ENCODE peak calls at places on chromosomes 5 and 9, in ten cellular contexts. C, H, J, K, V, N, D, E, W and Q are unnamed samples.

GRCh38 chr5:35198681-35199080 is 31.6 kb downstream of the PRLR start:
- DNase-seq in D (no peak), V (peak), E (no peak), H (no peak), C (no peak), J (peak), N (no peak), K (no peak), W (no peak), Q (no peak)

GRCh38 chr5:168946363-168946762 is 354.6 kb downstream of the SLIT3 start:
- DNase-seq in C (no peak), N (no peak), H (no peak), J (no peak), V (no peak), E (no peak), D (no peak), K (peak), W (no peak), Q (peak)

GRCh38 chr5:38796000-38796738 is 49.6 kb upstream of the OSMR start:
- DNase-seq in K (no peak), J (no peak), C (no peak), N (no peak), V (no peak), H (peak), W (no peak), E (no peak), D (no peak), Q (no peak)

GRCh38 chr5:144142030-144142825 is 28.2 kb downstream of the YIPF5 start:
- DNase-seq in N (peak), K (peak), D (no peak), V (peak), H (peak), J (no peak), W (no peak), C (no peak), E (peak), Q (no peak)

GRCh38 chr5:67310740-67311139 is 114.1 kb upstream of the CD180 start:
- DNase-seq in W (no peak), C (no peak), V (no peak), K (no peak), H (no peak), D (no peak), E (no peak), N (no peak), J (no peak), Q (no peak)

GRCh38 chr9:130845254-130845653 is 10.2 kb downstream of the ABL1 start:
- DNase-seq in N (no peak), K (no peak), W (no peak), J (no peak), H (no peak), E (no peak), D (no peak), V (no peak), C (no peak), Q (no peak)

GRCh38 chr9:86682240-86682639 is 265.1 kb downstream of the GAS1 start:
- DNase-seq in D (no peak), W (no peak), V (no peak), C (no peak), H (no peak), N (no peak), K (no peak), E (no peak), J (no peak), Q (no peak)

GRCh38 chr5:57779383-57780223 is 297.0 kb upstream of the ACTBL2 start:
- DNase-seq in H (peak), D (peak), C (no peak), N (peak), E (no peak), W (no peak), V (peak), K (peak), J (no peak), Q (peak)

GRCh38 chr5:139985733-139986132 is 57.4 kb downstream of the NRG2 start:
- DNase-seq in V (peak), K (peak), E (no peak), H (peak), W (no peak), C (no peak), J (peak), N (peak), D (no peak), Q (no peak)

GRCh38 chr5:135048930-135049329 is 14.9 kb upstream of the PITX1 start:
- DNase-seq in W (no peak), K (no peak), V (no peak), J (no peak), E (no peak), N (no peak), D (no peak), C (no peak), H (no peak), Q (no peak)

GRCh38 chr9:116499986-116500871 is 186.9 kb upstream of the TRIM32 start:
- DNase-seq in V (peak), E (no peak), D (no peak), K (peak), J (peak), H (peak), C (no peak), W (no peak), N (peak), Q (no peak)

GRCh38 chr5:67431191-67431590 is 234.6 kb upstream of the CD180 start:
- DNase-seq in J (no peak), C (no peak), V (no peak), E (no peak), N (peak), W (no peak), H (no peak), K (no peak), D (no peak), Q (no peak)

GRCh38 chr9:130539473-130540223 is 39.7 kb upstream of the FUBP3 start:
- DNase-seq in V (peak), C (no peak), J (no peak), N (peak), D (no peak), H (peak), K (no peak), E (no peak), W (no peak), Q (no peak)

GRCh38 chr9:131347376-131348020 is 46.4 kb upstream of the PRRC2B start:
- DNase-seq in V (no peak), J (no peak), E (no peak), N (no peak), W (peak), C (no peak), H (no peak), D (no peak), K (no peak), Q (no peak)

GRCh38 chr9:35844628-35845301 is 15.7 kb downstream of the TMEM8B start:
- DNase-seq in V (peak), C (peak), N (peak), J (peak), D (peak), H (peak), K (no peak), W (no peak), E (peak), Q (no peak)

GRCh38 chr9:125829743-125830142 is 82.6 kb downstream of the PBX3 start:
- DNase-seq in E (peak), K (no peak), N (no peak), D (no peak), H (peak), J (no peak), V (peak), C (peak), W (peak), Q (no peak)

GRCh38 chr9:14349141-14349817 is 35.3 kb upstream of the NFIB start:
- DNase-seq in W (no peak), E (no peak), D (no peak), K (peak), C (no peak), N (no peak), J (no peak), H (no peak), V (no peak), Q (peak)

GRCh38 chr9:97938081-97938644 is at the start of gene HEMGN:
- DNase-seq in N (no peak), J (no peak), D (no peak), K (no peak), E (no peak), W (no peak), H (no peak), C (no peak), V (no peak), Q (no peak)

GRCh38 chr5:15695171-15695676 is 195.2 kb downstream of the FBXL7 start:
- DNase-seq in H (peak), V (peak), W (no peak), J (no peak), C (no peak), N (peak), D (no peak), K (no peak), E (no peak), Q (no peak)

GRCh38 chr5:151085517-151086031 is 4.7 kb upstream of the TNIP1 start:
- DNase-seq in N (peak), K (no peak), V (peak), C (no peak), J (no peak), D (peak), H (peak), W (peak), E (no peak), Q (no peak)

GRCh38 chr5:14413331-14413750 is 168.3 kb upstream of the OTULINL start:
- DNase-seq in J (no peak), D (no peak), H (peak), E (no peak), C (no peak), V (no peak), N (no peak), W (no peak), K (no peak), Q (no peak)

GRCh38 chr5:31362931-31363568 is 168.8 kb downstream of the DROSHA start:
- DNase-seq in J (no peak), C (no peak), E (no peak), V (peak), D (no peak), H (peak), K (no peak), N (peak), W (no peak), Q (no peak)

GRCh38 chr5:36696059-36696673 is 89.8 kb downstream of the SLC1A3 start:
- DNase-seq in W (no peak), V (peak), E (peak), D (peak), K (peak), H (peak), C (peak), N (peak), J (no peak), Q (peak)

GRCh38 chr9:111030492-111030891 is 7.8 kb downstream of the LPAR1 start:
- DNase-seq in K (no peak), H (no peak), C (no peak), J (no peak), E (no peak), W (no peak), D (no peak), V (no peak), N (no peak), Q (no peak)

DNA sequence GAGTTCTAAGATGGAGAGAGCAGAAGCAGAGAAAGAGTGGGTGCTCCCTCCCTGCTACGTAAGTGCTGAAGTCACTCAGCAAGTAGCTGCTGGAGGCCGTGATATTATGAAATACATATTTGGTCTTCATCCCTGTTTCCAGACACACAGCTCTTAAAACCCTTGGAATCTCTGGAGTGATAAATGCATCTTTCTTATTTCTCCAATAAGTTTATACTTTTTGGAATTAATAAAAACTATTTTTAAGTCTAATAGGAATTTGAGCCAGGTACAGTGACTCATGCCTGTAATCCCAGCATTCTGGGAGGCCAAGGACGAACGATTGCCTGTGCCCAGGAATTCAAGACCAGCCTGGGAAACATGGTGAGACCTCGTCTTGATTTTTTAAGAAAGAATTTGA is 60.6 kb downstream of the AUH start:
- DNase-seq in W (no peak), V (peak), N (peak), H (peak), D (no peak), J (no peak), C (no peak), E (no peak), K (no peak), Q (no peak)
- TF ChIP-seq CTCF in W (no peak), V (no peak), N (no peak), H (no peak), D (no peak), J (no peak), C (no peak), E (no peak), K (no peak), Q (no peak)

GRCh38 chr9:109907400-109907799 is 127.4 kb downstream of the PALM2AKAP2 start:
- DNase-seq in N (no peak), E (no peak), J (no peak), K (peak), H (no peak), C (peak), V (no peak), W (no peak), D (no peak), Q (no peak)

GRCh38 chr9:109907810-109908458 is 127.9 kb downstream of the PALM2AKAP2 start:
- DNase-seq in V (no peak), J (no peak), N (no peak), E (no peak), C (no peak), H (no peak), K (no peak), D (no peak), W (no peak), Q (no peak)

GRCh38 chr9:109908459-109909390 is 128.7 kb downstream of the PALM2AKAP2 start:
- DNase-seq in H (peak), D (no peak), V (peak), J (no peak), E (no peak), K (no peak), N (no peak), C (peak), W (no peak), Q (no peak)

GRCh38 chr9:109905472-109905871 is 125.5 kb downstream of the PALM2AKAP2 start:
- DNase-seq in E (no peak), V (no peak), J (no peak), N (no peak), H (no peak), K (no peak), C (no peak), D (no peak), W (no peak), Q (no peak)

GRCh38 chr9:109906766-109907382 is 126.9 kb downstream of the PALM2AKAP2 start:
- DNase-seq in V (peak), K (no peak), C (no peak), J (no peak), D (no peak), W (no peak), H (peak), N (no peak), E (no peak), Q (no peak)
- TF ChIP-seq CTCF in V (no peak), K (no peak), C (peak), J (no peak), D (no peak), W (no peak), H (peak), N (no peak), E (no peak), Q (no peak)

GRCh38 chr9:101737165-101737704 is 1.2 kb downstream of the GRIN3A start:
- DNase-seq in H (no peak), K (peak), E (no peak), N (no peak), V (no peak), C (no peak), D (no peak), W (no peak), J (no peak), Q (no peak)

GRCh38 chr9:101737705-101738565 is 512 bp downstream of the GRIN3A start:
- DNase-seq in W (peak), E (no peak), C (no peak), V (no peak), H (no peak), K (peak), N (no peak), D (no peak), J (no peak), Q (peak)

GRCh38 chr9:101739311-101739710 is 864 bp upstream of the GRIN3A start:
- DNase-seq in V (no peak), E (no peak), C (no peak), J (no peak), D (no peak), N (no peak), H (no peak), W (no peak), K (no peak), Q (no peak)

GRCh38 chr9:101736723-101737122 is 1.7 kb downstream of the GRIN3A start:
- DNase-seq in K (peak), E (no peak), J (no peak), D (no peak), V (no peak), W (no peak), H (no peak), N (peak), C (no peak), Q (peak)

GRCh38 chr9:101738566-101739183 is at the start of gene GRIN3A:
- DNase-seq in V (no peak), H (no peak), C (no peak), D (no peak), J (no peak), W (no peak), K (peak), E (no peak), N (no peak), Q (peak)
- TF ChIP-seq CTCF in V (no peak), H (no peak), C (no peak), D (no peak), J (no peak), W (no peak), K (peak), E (no peak), N (no peak), Q (peak)

GRCh38 chr9:135726138-135726853 is 24.3 kb downstream of the KCNT1 start:
- DNase-seq in C (no peak), V (no peak), K (no peak), D (no peak), N (no peak), J (no peak), E (no peak), W (no peak), H (no peak), Q (no peak)
- TF ChIP-seq CTCF in C (no peak), V (no peak), K (peak), D (no peak), N (no peak), J (no peak), E (no peak), W (no peak), H (no peak), Q (no peak)

GRCh38 chr5:74083096-74083495 is 457.1 kb downstream of the ARHGEF28 start:
- DNase-seq in J (no peak), K (no peak), C (no peak), H (no peak), D (no peak), W (no peak), E (no peak), V (no peak), N (no peak), Q (no peak)
- TF ChIP-seq CTCF in J (no peak), K (no peak), C (no peak), H (no peak), D (no peak), W (no peak), E (no peak), V (no peak), N (no peak), Q (no peak)

GRCh38 chr5:8954801-8955200 is 591.1 kb downstream of the SEMA5A start:
- DNase-seq in K (no peak), E (no peak), C (no peak), D (no peak), J (no peak), N (no peak), V (no peak), H (no peak), W (no peak), Q (no peak)
- TF ChIP-seq CTCF in K (no peak), E (no peak), C (no peak), D (no peak), J (no peak), N (no peak), V (peak), H (peak), W (no peak), Q (peak)

DNA sequence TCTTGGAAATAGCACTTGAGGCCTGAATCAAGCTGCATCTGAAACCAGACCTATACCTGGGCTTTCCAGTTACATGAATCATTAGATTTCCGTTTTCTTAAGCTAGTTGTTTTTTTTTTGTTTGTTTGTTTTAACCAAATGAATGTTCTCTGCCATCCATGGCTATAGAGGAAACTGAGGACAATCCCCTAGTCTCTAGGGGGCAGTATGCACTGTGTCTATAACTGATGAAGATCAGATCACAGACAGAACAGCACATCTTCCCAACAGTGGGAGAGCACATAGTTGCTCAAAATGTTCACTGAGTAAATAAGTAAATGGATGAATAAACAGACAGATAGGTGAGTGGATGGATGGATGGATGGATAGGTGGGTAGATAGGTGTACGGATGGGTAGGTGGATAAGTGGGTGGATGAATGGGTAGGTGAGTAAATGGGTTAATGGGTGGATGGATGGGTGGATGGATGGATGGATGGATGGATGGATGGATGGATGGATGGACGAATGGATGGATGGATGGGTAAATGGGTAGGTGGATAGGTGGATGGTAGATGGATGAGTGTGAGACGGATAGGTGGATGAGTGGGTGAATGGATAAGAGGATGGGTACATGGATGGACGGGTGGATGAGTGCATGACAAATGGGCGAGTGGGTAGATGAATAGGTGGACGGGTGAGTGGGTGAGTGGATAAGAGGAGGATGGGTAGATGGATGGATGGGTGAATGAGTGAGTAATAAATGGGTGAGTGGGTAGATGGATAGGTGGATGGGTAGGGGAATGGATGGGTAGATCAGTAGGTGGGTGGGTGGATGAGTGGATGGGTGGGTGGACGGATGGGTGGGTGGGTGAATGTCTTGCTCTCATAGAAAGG is 179.1 kb downstream of the FGF18 start:
- DNase-seq in E (peak), V (no peak), C (no peak), D (no peak), H (no peak), J (no peak), N (no peak), W (no peak), K (no peak), Q (no peak)
- TF ChIP-seq CTCF in E (no peak), V (no peak), C (no peak), D (no peak), H (no peak), J (no peak), N (no peak), W (peak), K (peak), Q (peak)

DNA sequence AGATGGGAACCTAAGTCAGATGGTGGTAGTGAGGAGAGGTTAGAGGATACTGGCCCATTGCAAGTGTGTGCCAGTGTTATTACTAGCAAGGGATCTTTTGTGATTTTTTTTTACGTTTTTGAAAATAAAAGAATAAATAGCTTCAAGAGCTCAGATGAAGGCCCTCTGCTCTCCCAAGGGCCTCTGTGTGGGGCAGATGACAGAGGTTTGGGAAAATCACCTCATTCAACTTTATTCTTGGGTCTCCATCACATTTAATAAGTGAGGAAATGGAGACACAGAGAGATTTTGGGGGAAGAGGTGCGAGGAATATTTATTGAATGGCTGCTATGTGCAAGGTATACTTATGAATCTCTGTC is 10.1 kb upstream of the TRAF1 start:
- DNase-seq in D (no peak), W (no peak), V (no peak), N (no peak), E (no peak), C (no peak), K (no peak), J (no peak), H (no peak), Q (no peak)
- TF ChIP-seq CTCF in D (no peak), W (peak), V (no peak), N (no peak), E (no peak), C (no peak), K (no peak), J (no peak), H (no peak), Q (no peak)